ENCODE peak calls at places on chromosomes 3 and 15, in five cellular contexts. P, L, G, V and W are unnamed samples.

GRCh38 chr3:156620260-156620659 is 54.1 kb upstream of the TIPARP start:
- DNase-seq in V (no peak), P (no peak), G (no peak), L (peak), W (no peak)

GRCh38 chr3:177005718-177006405 is 191.4 kb downstream of the TBL1XR1 start:
- DNase-seq in P (no peak), G (no peak), L (no peak), V (no peak), W (no peak)

GRCh38 chr3:155631323-155632019 is 113.4 kb downstream of the PLCH1 start:
- DNase-seq in G (no peak), L (no peak), P (no peak), V (no peak), W (no peak)

GRCh38 chr3:38541800-38542199 is 45.7 kb downstream of the EXOG start:
- DNase-seq in P (no peak), L (no peak), G (no peak), V (no peak), W (no peak)

GRCh38 chr3:189188466-189188865 is 16.7 kb downstream of the TPRG1 start:
- DNase-seq in L (no peak), P (no peak), G (no peak), V (no peak), W (no peak)

GRCh38 chr15:48478581-48478980 is 147.4 kb downstream of the DUT start:
- DNase-seq in L (no peak), V (no peak), P (no peak), G (no peak), W (no peak)

GRCh38 chr3:141243295-141243707 is 11.7 kb downstream of the PXYLP1 start:
- DNase-seq in P (no peak), G (no peak), V (peak), L (no peak), W (no peak)

GRCh38 chr3:99319961-99320360 is 318.4 kb upstream of the COL8A1 start:
- DNase-seq in L (no peak), P (no peak), V (no peak), G (no peak), W (no peak)

GRCh38 chr3:157767602-157768001 is 264.4 kb upstream of the VEPH1 start:
- DNase-seq in L (no peak), G (no peak), P (no peak), V (no peak), W (no peak)

GRCh38 chr3:52444860-52445793 is at the start of gene SEMA3G:
- DNase-seq in G (peak), P (peak), L (peak), V (peak), W (peak)

GRCh38 chr3:141388823-141389617 is 20.7 kb downstream of the ZBTB38 start:
- DNase-seq in V (no peak), G (no peak), P (no peak), L (no peak), W (no peak)

GRCh38 chr3:160921020-160921635 is 165.1 kb downstream of the PPM1L start:
- DNase-seq in P (no peak), V (no peak), L (peak), G (no peak), W (no peak)

GRCh38 chr15:101820781-101821180 is 8.8 kb downstream of the OR4F15 start:
- DNase-seq in V (no peak), P (no peak), L (no peak), G (no peak), W (no peak)

GRCh38 chr3:134824676-134825290 is 29.7 kb downstream of the EPHB1 start:
- DNase-seq in G (no peak), L (no peak), P (peak), V (no peak), W (no peak)

GRCh38 chr15:39801641-39802309 is 19.1 kb upstream of the FSIP1 start:
- DNase-seq in V (no peak), L (no peak), G (no peak), P (no peak), W (no peak)

DNA sequence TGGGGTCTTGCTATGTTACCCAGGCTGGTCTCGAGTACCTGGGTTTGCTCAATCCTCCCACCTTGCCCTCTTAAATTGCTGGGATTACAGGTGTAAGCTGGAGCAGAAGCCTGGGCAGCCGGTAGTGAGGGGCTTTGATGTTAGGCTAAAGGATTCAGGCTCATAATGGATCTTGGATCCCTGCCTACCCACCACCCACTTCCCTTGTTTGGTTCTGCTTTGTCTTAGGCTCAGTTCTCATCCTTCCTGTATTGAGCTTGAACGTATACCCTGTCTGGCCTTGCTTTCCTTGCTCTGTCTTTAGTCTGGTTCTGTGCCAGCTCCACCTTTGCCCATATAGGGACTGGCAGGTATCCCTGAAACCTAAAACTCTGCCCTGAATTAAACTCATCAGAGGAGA is 1.7 kb downstream of the PPCDC start:
- DNase-seq in G (no peak), P (no peak), V (no peak), L (no peak), W (no peak)
- H3K4me3 ChIP-seq in G (no peak), P (no peak), V (no peak), L (no peak), W (no peak)

GRCh38 chr15:92818658-92819311 is 81.3 kb upstream of the CHD2 start:
- DNase-seq in V (no peak), L (peak), P (no peak), G (no peak), W (peak)
- H3K4me3 ChIP-seq in V (peak), L (no peak), P (no peak), G (no peak), W (peak)

GRCh38 chr3:139173372-139174108 is 128.8 kb upstream of the PRR23C start:
- DNase-seq in P (no peak), V (no peak), G (no peak), L (peak), W (no peak)
- H3K4me3 ChIP-seq in P (peak), V (no peak), G (no peak), L (no peak), W (no peak)

GRCh38 chr3:28240440-28240839 is 979 bp upstream of the CMC1 start:
- DNase-seq in L (no peak), V (no peak), G (no peak), P (no peak), W (no peak)
- H3K4me3 ChIP-seq in L (no peak), V (peak), G (no peak), P (peak), W (no peak)

GRCh38 chr15:68552344-68552743 is 26.4 kb upstream of the CORO2B start:
- DNase-seq in G (no peak), L (no peak), V (no peak), P (no peak), W (no peak)
- H3K4me3 ChIP-seq in G (no peak), L (no peak), V (no peak), P (no peak), W (no peak)

DNA sequence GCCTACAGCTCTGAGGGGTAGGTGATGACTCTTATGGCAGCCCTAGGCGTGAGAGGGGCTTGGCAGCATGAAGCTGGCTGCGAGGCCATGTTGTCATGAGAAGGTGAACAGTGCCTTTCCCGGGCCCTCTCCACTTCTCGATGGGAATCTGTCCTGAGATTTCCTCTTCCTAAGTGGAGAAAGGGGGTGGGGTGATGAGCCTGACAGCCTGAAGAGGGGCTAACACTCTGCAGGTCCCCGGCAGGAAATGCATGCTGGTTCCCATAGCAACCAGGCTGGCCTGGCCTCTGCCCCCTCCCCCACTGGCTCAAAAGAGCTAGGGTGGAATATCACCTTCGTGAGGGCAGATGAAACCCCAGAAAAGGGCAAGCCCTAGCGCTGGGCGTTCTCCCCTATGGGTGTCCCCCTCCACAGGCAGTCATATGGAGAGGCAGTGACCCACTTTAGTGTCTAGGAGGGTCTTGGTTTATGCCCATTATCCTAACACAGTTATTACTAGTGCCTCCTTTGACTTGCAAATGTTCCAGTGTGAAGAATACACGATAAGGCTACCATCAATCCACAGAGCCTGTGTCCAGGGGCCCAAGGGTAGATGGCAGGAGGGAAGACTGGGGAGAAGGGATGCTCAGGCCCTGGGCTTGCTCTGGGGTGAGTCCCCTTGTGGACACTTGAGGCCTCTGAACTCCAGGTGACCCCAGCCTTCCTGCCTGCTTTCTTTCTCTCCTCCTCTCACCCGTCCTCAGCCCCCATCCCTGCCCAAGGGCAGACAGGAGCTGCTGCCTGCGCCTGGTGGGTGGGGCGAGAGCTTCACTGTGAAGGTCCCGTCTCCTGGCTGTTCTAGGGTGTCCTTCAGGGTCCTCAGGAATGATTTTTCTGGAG is 13.2 kb downstream of the EPHB3 start:
- DNase-seq in P (no peak), V (no peak), L (no peak), G (peak), W (no peak)
- H3K4me3 ChIP-seq in P (no peak), V (no peak), L (no peak), G (no peak), W (no peak)

GRCh38 chr3:58021072-58021959 is 13.1 kb downstream of the FLNB start:
- DNase-seq in L (no peak), P (no peak), G (no peak), V (no peak), W (no peak)
- H3K4me3 ChIP-seq in L (no peak), P (no peak), G (no peak), V (no peak), W (no peak)

GRCh38 chr3:71262368-71263265 is 320.9 kb downstream of the FOXP1 start:
- DNase-seq in G (no peak), P (no peak), V (no peak), L (peak), W (no peak)
- H3K4me3 ChIP-seq in G (no peak), P (no peak), V (no peak), L (no peak), W (no peak)

DNA sequence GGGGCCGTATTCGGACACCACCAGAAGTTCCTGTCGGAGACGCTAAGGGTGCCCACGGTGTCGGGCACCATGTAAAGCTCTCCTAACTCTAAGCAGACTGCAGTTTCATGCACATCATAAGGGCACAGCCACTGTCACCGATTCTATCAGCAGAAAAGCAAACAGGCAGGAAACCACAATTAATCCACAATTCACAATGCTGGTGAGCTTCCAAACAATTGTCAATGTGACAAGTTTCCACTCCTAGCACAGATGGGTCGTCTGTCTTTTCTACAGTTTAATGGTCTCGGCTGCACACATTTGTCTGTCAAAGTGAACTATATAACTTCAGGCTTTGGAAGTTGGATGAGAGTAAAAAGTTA is 8.8 kb upstream of the OCA2 start:
- DNase-seq in G (no peak), L (no peak), P (no peak), V (no peak), W (no peak)
- H3K4me3 ChIP-seq in G (peak), L (no peak), P (peak), V (peak), W (no peak)